ENCODE peak calls at places on chromosome 7, in six cellular contexts. J, Z, H, P, T and U are unnamed samples.

GRCh38 chr7:128194533-128195282 is 46.4 kb upstream of the LEP start:
- DNase-seq in T (no peak), H (no peak), P (no peak), Z (no peak), J (no peak), U (no peak)

GRCh38 chr7:126026421-126027088 is 1096.9 kb upstream of the POT1 start:
- DNase-seq in T (no peak), H (no peak), Z (no peak), P (no peak), J (no peak), U (no peak)

GRCh38 chr7:158402471-158402870 is 185.2 kb downstream of the PTPRN2 start:
- DNase-seq in T (no peak), H (no peak), P (no peak), Z (no peak), J (no peak), U (no peak)

GRCh38 chr7:90520484-90520883 is 51.0 kb downstream of the PTTG1IP2 start:
- DNase-seq in T (no peak), J (no peak), P (no peak), H (no peak), Z (no peak), U (no peak)

GRCh38 chr7:78203042-78203720 is 404.6 kb downstream of the PHTF2 start:
- DNase-seq in P (no peak), T (no peak), J (no peak), H (no peak), Z (no peak), U (no peak)

GRCh38 chr7:35468606-35469005 is 214.7 kb upstream of the TBX20 start:
- DNase-seq in T (no peak), Z (no peak), H (no peak), P (no peak), J (no peak), U (no peak)

GRCh38 chr7:12297709-12298108 is 86.6 kb downstream of the TMEM106B start:
- DNase-seq in T (no peak), H (no peak), J (no peak), P (no peak), Z (no peak), U (no peak)

GRCh38 chr7:134890246-134891240 is 95.8 kb upstream of the AGBL3 start:
- DNase-seq in P (peak; percentile 76), Z (no peak), H (no peak), T (peak; percentile 86), J (no peak), U (no peak)

GRCh38 chr7:102089175-102090098 is 197.2 kb upstream of the SH2B2 start:
- DNase-seq in J (no peak), P (no peak), T (no peak), Z (no peak), H (no peak), U (no peak)